ENCODE peak calls at places on chromosome 11, in six cellular contexts. One of them, this sample, is unnamed.
A peak's percentile ranks its signal among the peaks of the same experiment; 100 is the strongest.

GRCh38 chr11:74084796-74085541 is 76.1 kb upstream of the UCP3 start:
- DNase-seq in SK-N-SH: no peak
- DNase-seq in mammary epithelial cell: no peak
- DNase-seq in heart right ventricle: no peak
- DNase-seq in adrenal gland: no peak
- DNase-seq in cardiac muscle cell: no peak
- DNase-seq in this sample: no peak

GRCh38 chr11:120034881-120035620 is 102.9 kb downstream of the TRIM29 start:
- DNase-seq in heart right ventricle: no peak
- DNase-seq in mammary epithelial cell: no peak
- DNase-seq in SK-N-SH: no peak
- DNase-seq in adrenal gland: no peak
- DNase-seq in cardiac muscle cell: no peak
- DNase-seq in this sample: no peak

GRCh38 chr11:88814076-88814475 is 251.7 kb downstream of the GRM5 start:
- DNase-seq in mammary epithelial cell: peak; percentile 23
- DNase-seq in heart right ventricle: no peak
- DNase-seq in cardiac muscle cell: no peak
- DNase-seq in adrenal gland: no peak
- DNase-seq in SK-N-SH: no peak
- DNase-seq in this sample: no peak

GRCh38 chr11:125061237-125061636 is 1.9 kb upstream of the SLC37A2 start:
- DNase-seq in adrenal gland: no peak
- DNase-seq in heart right ventricle: no peak
- DNase-seq in cardiac muscle cell: no peak
- DNase-seq in SK-N-SH: no peak
- DNase-seq in mammary epithelial cell: no peak
- DNase-seq in this sample: no peak

GRCh38 chr11:88315981-88316441 is 21.5 kb downstream of the CTSC start:
- DNase-seq in mammary epithelial cell: peak; percentile 73
- DNase-seq in heart right ventricle: no peak
- DNase-seq in SK-N-SH: no peak
- DNase-seq in adrenal gland: no peak
- DNase-seq in cardiac muscle cell: no peak
- DNase-seq in this sample: peak; percentile 63

GRCh38 chr11:132263231-132263630 is 892.8 kb downstream of the NTM start:
- DNase-seq in mammary epithelial cell: no peak
- DNase-seq in cardiac muscle cell: no peak
- DNase-seq in heart right ventricle: no peak
- DNase-seq in SK-N-SH: no peak
- DNase-seq in adrenal gland: no peak
- DNase-seq in this sample: no peak

GRCh38 chr11:73883856-73884255 is 7.1 kb downstream of the PAAF1 start:
- DNase-seq in mammary epithelial cell: no peak
- DNase-seq in adrenal gland: no peak
- DNase-seq in cardiac muscle cell: no peak
- DNase-seq in SK-N-SH: no peak
- DNase-seq in heart right ventricle: no peak
- DNase-seq in this sample: no peak

GRCh38 chr11:30018443-30018842 is 1.6 kb upstream of the KCNA4 start:
- DNase-seq in heart right ventricle: no peak
- DNase-seq in adrenal gland: peak; percentile 19
- DNase-seq in cardiac muscle cell: no peak
- DNase-seq in SK-N-SH: no peak
- DNase-seq in mammary epithelial cell: no peak
- DNase-seq in this sample: no peak

GRCh38 chr11:1219836-1220810 is 2.7 kb upstream of the MUC5B start:
- DNase-seq in adrenal gland: no peak
- DNase-seq in mammary epithelial cell: no peak
- DNase-seq in SK-N-SH: peak; percentile 24
- DNase-seq in heart right ventricle: peak; percentile 7
- DNase-seq in cardiac muscle cell: peak; percentile 27
- DNase-seq in this sample: no peak

GRCh38 chr11:122776546-122776945 is 61.8 kb upstream of the CRTAM start:
- DNase-seq in cardiac muscle cell: no peak
- DNase-seq in mammary epithelial cell: no peak
- DNase-seq in SK-N-SH: no peak
- DNase-seq in adrenal gland: no peak
- DNase-seq in heart right ventricle: no peak
- DNase-seq in this sample: no peak

GRCh38 chr11:102837151-102837550 is 6.3 kb downstream of the MMP3 start:
- DNase-seq in SK-N-SH: no peak
- DNase-seq in cardiac muscle cell: no peak
- DNase-seq in heart right ventricle: no peak
- DNase-seq in mammary epithelial cell: no peak
- DNase-seq in adrenal gland: no peak
- DNase-seq in this sample: no peak

GRCh38 chr11:19938051-19938856 is 222.0 kb downstream of the DBX1 start:
- DNase-seq in cardiac muscle cell: peak; percentile 75
- DNase-seq in SK-N-SH: peak; percentile 77
- DNase-seq in adrenal gland: peak; percentile 32
- DNase-seq in heart right ventricle: peak; percentile 29
- DNase-seq in mammary epithelial cell: peak; percentile 46
- DNase-seq in this sample: peak; percentile 34

GRCh38 chr11:29634248-29634647 is 382.6 kb downstream of the KCNA4 start:
- DNase-seq in cardiac muscle cell: no peak
- DNase-seq in heart right ventricle: no peak
- DNase-seq in mammary epithelial cell: no peak
- DNase-seq in SK-N-SH: no peak
- DNase-seq in adrenal gland: no peak
- DNase-seq in this sample: no peak

GRCh38 chr11:117187799-117188481 is 9.4 kb downstream of the SIDT2 start:
- DNase-seq in mammary epithelial cell: no peak
- DNase-seq in SK-N-SH: peak; percentile 23
- DNase-seq in cardiac muscle cell: no peak
- DNase-seq in heart right ventricle: no peak
- DNase-seq in adrenal gland: peak; percentile 7
- DNase-seq in this sample: no peak

GRCh38 chr11:3942160-3942955 is 86.9 kb downstream of the STIM1 start:
- DNase-seq in heart right ventricle: no peak
- DNase-seq in SK-N-SH: no peak
- DNase-seq in cardiac muscle cell: no peak
- DNase-seq in adrenal gland: no peak
- DNase-seq in mammary epithelial cell: no peak
- DNase-seq in this sample: peak; percentile 37

GRCh38 chr11:94330789-94331188 is 26.4 kb downstream of the IZUMO1R start:
- DNase-seq in heart right ventricle: no peak
- DNase-seq in cardiac muscle cell: no peak
- DNase-seq in mammary epithelial cell: peak; percentile 58
- DNase-seq in SK-N-SH: no peak
- DNase-seq in adrenal gland: peak; percentile 24
- DNase-seq in this sample: no peak

GRCh38 chr11:10354389-10354788 is 49.5 kb downstream of the ADM start:
- DNase-seq in cardiac muscle cell: no peak
- DNase-seq in adrenal gland: no peak
- DNase-seq in heart right ventricle: no peak
- DNase-seq in mammary epithelial cell: no peak
- DNase-seq in SK-N-SH: no peak
- DNase-seq in this sample: no peak

GRCh38 chr11:102783720-102784119 is 3.3 kb upstream of the MMP10 start:
- DNase-seq in heart right ventricle: no peak
- DNase-seq in adrenal gland: no peak
- DNase-seq in SK-N-SH: no peak
- DNase-seq in mammary epithelial cell: peak; percentile 93
- DNase-seq in cardiac muscle cell: no peak
- DNase-seq in this sample: peak; percentile 28

GRCh38 chr11:120789391-120789790 is 234.5 kb upstream of the TBCEL start:
- DNase-seq in SK-N-SH: no peak
- DNase-seq in adrenal gland: no peak
- DNase-seq in cardiac muscle cell: no peak
- DNase-seq in heart right ventricle: no peak
- DNase-seq in mammary epithelial cell: no peak
- DNase-seq in this sample: no peak

GRCh38 chr11:17250561-17251350 is 25.8 kb upstream of the NUCB2 start:
- DNase-seq in SK-N-SH: no peak
- DNase-seq in adrenal gland: no peak
- DNase-seq in mammary epithelial cell: peak; percentile 11
- DNase-seq in cardiac muscle cell: no peak
- DNase-seq in heart right ventricle: no peak
- DNase-seq in this sample: no peak

GRCh38 chr11:64351136-64351631 is 7.8 kb upstream of the RPS6KA4 start:
- DNase-seq in mammary epithelial cell: no peak
- DNase-seq in adrenal gland: no peak
- DNase-seq in SK-N-SH: peak; percentile 32
- DNase-seq in heart right ventricle: no peak
- DNase-seq in cardiac muscle cell: no peak
- DNase-seq in this sample: no peak

GRCh38 chr11:64349404-64349803 is 9.4 kb downstream of the CCDC88B start:
- DNase-seq in heart right ventricle: no peak
- DNase-seq in mammary epithelial cell: no peak
- DNase-seq in cardiac muscle cell: no peak
- DNase-seq in adrenal gland: no peak
- DNase-seq in SK-N-SH: no peak
- DNase-seq in this sample: no peak

GRCh38 chr11:64353101-64353738 is 5.7 kb upstream of the RPS6KA4 start:
- DNase-seq in mammary epithelial cell: no peak
- DNase-seq in adrenal gland: no peak
- DNase-seq in cardiac muscle cell: no peak
- DNase-seq in heart right ventricle: no peak
- DNase-seq in SK-N-SH: no peak
- DNase-seq in this sample: no peak

GRCh38 chr11:64353761-64354506 is 5.0 kb upstream of the RPS6KA4 start:
- DNase-seq in mammary epithelial cell: no peak
- DNase-seq in cardiac muscle cell: no peak
- DNase-seq in SK-N-SH: peak; percentile 40
- DNase-seq in heart right ventricle: no peak
- DNase-seq in adrenal gland: no peak
- DNase-seq in this sample: no peak

DNA sequence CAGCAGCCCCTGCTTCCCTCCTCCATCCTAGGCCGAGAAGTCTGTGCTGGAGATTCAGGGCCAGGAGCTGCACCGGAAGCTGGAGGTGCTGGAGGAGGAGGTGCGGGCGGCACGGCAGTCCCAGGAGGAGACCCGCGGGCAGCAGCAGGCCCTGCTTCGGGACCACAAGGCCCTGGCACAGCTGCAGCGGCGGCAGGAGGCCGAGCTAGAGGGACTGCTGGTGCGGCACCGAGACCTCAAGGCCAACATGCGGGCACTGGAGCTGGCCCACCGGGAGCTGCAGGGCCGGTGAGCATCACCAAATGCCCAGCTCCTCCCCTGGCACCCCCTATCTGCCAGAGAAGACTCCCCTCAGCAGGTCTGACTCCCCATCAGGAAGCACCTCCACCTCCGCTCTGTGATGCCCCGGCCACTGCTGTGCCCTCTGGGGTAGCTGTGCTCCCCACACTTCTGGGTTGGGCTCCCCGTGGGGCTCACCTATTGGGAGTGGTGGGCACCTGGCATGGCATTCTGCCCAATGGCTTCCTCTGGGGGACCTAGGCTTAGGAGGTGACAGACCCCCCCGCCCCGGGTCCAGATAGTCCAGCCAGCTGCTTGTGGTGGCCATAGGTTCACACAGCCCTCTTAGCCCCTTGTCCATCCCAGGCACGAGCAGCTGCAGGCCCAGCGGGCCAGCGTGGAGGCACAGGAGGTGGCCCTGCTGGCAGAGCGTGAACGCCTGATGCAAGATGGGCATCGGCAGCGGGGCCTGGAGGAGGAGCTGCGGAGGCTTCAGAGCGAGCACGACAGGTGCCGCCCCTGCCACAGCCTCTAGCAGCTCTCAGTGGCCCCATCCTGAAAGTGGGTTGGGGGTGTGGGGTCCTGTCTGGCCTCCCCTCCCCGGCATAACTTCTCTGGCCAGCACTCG is 6.6 kb upstream of the RPS6KA4 start:
- DNase-seq in mammary epithelial cell: no peak
- DNase-seq in SK-N-SH: no peak
- DNase-seq in cardiac muscle cell: no peak
- DNase-seq in heart right ventricle: no peak
- DNase-seq in adrenal gland: no peak
- DNase-seq in this sample: no peak
- H3K4me1 ChIP-seq in mammary epithelial cell: peaks cover 23% of the 10 kb centered on the region
- H3K4me1 ChIP-seq in SK-N-SH: peaks cover 6% of the 10 kb centered on the region
- H3K4me1 ChIP-seq in cardiac muscle cell: peaks cover 13% of the 10 kb centered on the region
- H3K4me1 ChIP-seq in heart right ventricle: peaks cover 12% of the 10 kb centered on the region
- H3K4me1 ChIP-seq in adrenal gland: peaks cover 7% of the 10 kb centered on the region
- H3K4me1 ChIP-seq in this sample: no peaks in the 10 kb centered on the region

DNA sequence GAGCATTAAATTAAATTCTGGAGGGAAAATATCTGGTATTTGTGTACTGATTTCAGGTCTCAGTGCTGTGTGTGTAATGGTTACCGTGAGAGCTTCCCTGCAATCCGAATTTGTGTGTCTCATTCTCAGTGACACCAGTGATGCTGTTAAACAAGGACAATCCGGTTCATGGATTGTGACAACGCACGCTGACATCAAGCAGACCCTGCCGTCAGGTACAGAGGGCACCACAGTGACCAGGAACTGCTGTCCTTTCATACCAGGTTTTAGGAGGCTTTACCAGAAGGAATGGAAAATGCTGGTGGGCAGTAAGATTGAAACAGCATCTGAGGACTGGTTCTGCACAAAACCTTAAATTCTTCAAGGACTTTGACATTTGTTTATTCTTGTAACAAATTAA is 30.5 kb upstream of the PLET1 start:
- DNase-seq in mammary epithelial cell: no peak
- DNase-seq in adrenal gland: no peak
- DNase-seq in heart right ventricle: no peak
- DNase-seq in SK-N-SH: no peak
- DNase-seq in cardiac muscle cell: no peak
- DNase-seq in this sample: no peak
- H3K27ac ChIP-seq in mammary epithelial cell: no peak overlapping the region
- H3K27ac ChIP-seq in adrenal gland: no peak overlapping the region
- H3K27ac ChIP-seq in heart right ventricle: peak overlapping the region; percentile 79
- H3K27ac ChIP-seq in SK-N-SH: no peak overlapping the region
- H3K27ac ChIP-seq in cardiac muscle cell: no peak overlapping the region
- H3K27ac ChIP-seq in this sample: no peak overlapping the region

GRCh38 chr11:44621140-44621681 is 55.7 kb downstream of the CD82 start:
- DNase-seq in SK-N-SH: peak; percentile 92
- DNase-seq in adrenal gland: peak; percentile 76
- DNase-seq in heart right ventricle: peak; percentile 83
- DNase-seq in mammary epithelial cell: no peak
- DNase-seq in cardiac muscle cell: peak; percentile 86
- DNase-seq in this sample: peak; percentile 93
- H3K4me3 ChIP-seq in SK-N-SH: no peak overlapping the region
- H3K4me3 ChIP-seq in adrenal gland: no peak overlapping the region
- H3K4me3 ChIP-seq in heart right ventricle: peak overlapping the region; percentile 34
- H3K4me3 ChIP-seq in mammary epithelial cell: no peak overlapping the region
- H3K4me3 ChIP-seq in cardiac muscle cell: no peak overlapping the region
- H3K4me3 ChIP-seq in this sample: no peak overlapping the region

DNA sequence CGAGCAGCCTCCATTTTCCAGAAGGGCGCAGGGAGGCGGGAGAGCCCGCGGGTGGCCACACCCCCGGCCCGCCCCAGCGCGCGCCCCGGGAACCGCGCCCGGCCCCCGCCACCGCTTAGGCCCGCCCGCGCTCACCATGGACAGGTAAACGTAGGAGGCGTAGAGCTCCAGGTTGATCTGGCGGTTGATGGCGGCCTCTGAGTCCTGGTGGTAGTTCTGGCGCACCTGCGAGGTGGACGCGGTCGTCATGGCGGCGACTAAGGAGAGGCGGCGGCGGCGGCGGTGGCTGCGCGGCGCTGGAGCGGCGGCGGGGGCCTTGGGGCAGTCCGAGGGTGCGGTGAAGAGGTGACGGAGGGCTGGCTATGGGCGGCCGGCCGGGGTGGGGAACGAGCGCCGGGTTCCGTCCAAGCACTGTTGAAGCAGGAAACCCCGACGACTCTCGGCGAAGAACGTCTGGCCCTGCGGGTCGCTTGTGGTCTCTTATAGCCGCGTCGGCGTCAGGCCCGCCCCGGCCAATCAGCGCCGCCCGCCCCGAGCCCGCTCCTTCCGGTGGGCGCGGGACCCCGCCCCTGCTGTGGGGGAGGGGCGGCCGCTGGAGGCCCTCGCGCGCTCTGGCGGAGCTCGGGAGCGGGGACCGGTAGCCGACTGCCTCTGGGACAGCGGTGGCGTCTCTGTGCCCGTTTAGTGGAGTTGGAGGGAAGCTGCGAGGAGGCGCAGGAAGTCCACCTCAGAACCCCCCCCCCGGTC is at the start of gene FTH1:
- DNase-seq in SK-N-SH: peak; percentile 99
- DNase-seq in heart right ventricle: peak; percentile 93
- DNase-seq in mammary epithelial cell: peak; percentile 90
- DNase-seq in cardiac muscle cell: peak; percentile 95
- DNase-seq in adrenal gland: peak; percentile 91
- DNase-seq in this sample: peak; percentile 93
- H3K4me1 ChIP-seq in SK-N-SH: peaks cover 52% of the 10 kb centered on the region
- H3K4me1 ChIP-seq in heart right ventricle: peaks cover 81% of the 10 kb centered on the region
- H3K4me1 ChIP-seq in mammary epithelial cell: peaks cover 47% of the 10 kb centered on the region
- H3K4me1 ChIP-seq in cardiac muscle cell: peaks cover 19% of the 10 kb centered on the region
- H3K4me1 ChIP-seq in adrenal gland: peaks cover 41% of the 10 kb centered on the region
- H3K4me1 ChIP-seq in this sample: peaks cover 6% of the 10 kb centered on the region

This sample was measured in small intestine.